ENCODE peak calls at places on chromosomes 2 and 18, in eight cellular contexts. U is activated B cell treated with CpG ODN at 0.5 μM for 24 hours; D is activated T-cell treated with anti-CD3 and anti-CD28 coated beads, Interleukin-2, amount 50 U/mL, for 4 hours; H is activated CD8-positive, alpha-beta memory T cell treated with anti-CD3 and anti-CD28 coated beads for 48 hours; A is stimulated activated naive CD8-positive, alpha-beta T cell treated with anti-CD3 and anti-CD28 coated beads, Interleukin-15, Interleukin-2, amounts not matched to agents 100 U/mL and 50 U/mL, for 24 hours; Y is left ventricle myocardium inferior; S is CD4-positive, CD25-positive, alpha-beta regulatory T cell; F is nucleus accumbens. R is an unnamed sample.

GRCh38 chr2:236943068-236943467 is 142.6 kb upstream of the COPS8 start:
- DNase-seq in U (no peak), D (no peak), H (no peak), A (no peak), Y (no peak), S (no peak), F (no peak), R (no peak)

GRCh38 chr18:32373995-32374394 is 96.7 kb downstream of the GAREM1 start:
- DNase-seq in U (no peak), D (no peak), H (no peak), A (no peak), Y (no peak), S (no peak), F (no peak), R (no peak)

GRCh38 chr2:227052879-227053278 is 111.1 kb downstream of the COL4A4 start:
- DNase-seq in U (no peak), D (no peak), H (no peak), A (no peak), Y (no peak), S (no peak), F (no peak), R (no peak)

GRCh38 chr2:7427293-7428060 is 510.3 kb downstream of the RNF144A start:
- DNase-seq in U (no peak), D (no peak), H (no peak), A (no peak), Y (no peak), S (no peak), F (no peak), R (no peak)

GRCh38 chr2:9122367-9122766 is 84.2 kb upstream of the ASAP2 start:
- DNase-seq in U (no peak), D (no peak), H (no peak), A (no peak), Y (no peak), S (no peak), F (no peak), R (no peak)

GRCh38 chr2:128416366-128416765 is 97.7 kb upstream of the HS6ST1 start:
- DNase-seq in U (no peak), D (no peak), H (no peak), A (no peak), Y (no peak), S (no peak), F (no peak), R (no peak)

GRCh38 chr2:173410579-173410978 is 55.9 kb downstream of the CDCA7 start:
- DNase-seq in U (no peak), D (no peak), H (no peak), A (no peak), Y (no peak), S (no peak), F (no peak), R (no peak)

GRCh38 chr18:8301427-8302172 is 307.6 kb upstream of the RAB12 start:
- DNase-seq in U (no peak), D (no peak), H (no peak), A (no peak), Y (no peak), S (no peak), F (no peak), R (peak; percentile 93)

GRCh38 chr18:5543854-5544389 is at the start of gene EPB41L3:
- DNase-seq in U (no peak), D (no peak), H (no peak), A (no peak), Y (peak; percentile 50), S (no peak), F (no peak), R (no peak)

GRCh38 chr18:55699233-55699765 is 111.3 kb upstream of the TCF4 start:
- DNase-seq in U (no peak), D (no peak), H (no peak), A (no peak), Y (no peak), S (no peak), F (no peak), R (no peak)

GRCh38 chr18:50898908-50899307 is 20.0 kb downstream of the ME2 start:
- DNase-seq in U (no peak), D (no peak), H (no peak), A (no peak), Y (no peak), S (no peak), F (no peak), R (no peak)

GRCh38 chr2:149409506-149409905 is 79.1 kb downstream of the LYPD6 start:
- DNase-seq in U (no peak), D (no peak), H (no peak), A (no peak), Y (no peak), S (no peak), F (no peak), R (no peak)

GRCh38 chr18:37673196-37673595 is 107.6 kb upstream of the CELF4 start:
- DNase-seq in U (no peak), D (no peak), H (no peak), A (no peak), Y (no peak), S (no peak), F (no peak), R (no peak)

GRCh38 chr2:122019729-122020128 is 264.3 kb downstream of the TSN start:
- DNase-seq in U (no peak), D (no peak), H (no peak), A (no peak), Y (no peak), S (no peak), F (no peak), R (no peak)

GRCh38 chr2:232875256-232876070 is 5.4 kb downstream of the SNORC start:
- DNase-seq in U (no peak), D (no peak), H (no peak), A (no peak), Y (no peak), S (no peak), F (no peak), R (no peak)

GRCh38 chr2:158818511-158818910 is 23.4 kb downstream of the DAPL1 start:
- DNase-seq in U (no peak), D (no peak), H (no peak), A (no peak), Y (no peak), S (no peak), F (no peak), R (no peak)

GRCh38 chr2:188974184-188974583 is at the start of gene COL3A1:
- DNase-seq in U (no peak), D (no peak), H (no peak), A (no peak), Y (peak; percentile 39), S (no peak), F (no peak), R (no peak)